ENCODE peak calls at places on chromosomes 7 and 10, in four cellular contexts. K, L, D and G are unnamed samples.

GRCh38 chr7:150322833-150323681 is at the start of the genes ACTR3C and LRRC61:
- DNase-seq in D (no peak), L (peak; percentile 74), K (peak; percentile 89), G (peak; percentile 79)

GRCh38 chr10:70481831-70482530 is 3.4 kb downstream of the PALD1 start:
- DNase-seq in L (no peak), D (no peak), K (no peak), G (no peak)

GRCh38 chr10:21964983-21965665 is 38.4 kb downstream of the DNAJC1 start:
- DNase-seq in D (no peak), L (no peak), K (no peak), G (no peak)

GRCh38 chr10:121053151-121053550 is 202.0 kb downstream of the WDR11 start:
- DNase-seq in L (no peak), K (no peak), D (no peak), G (no peak)

GRCh38 chr7:67738-68395 is 124.5 kb upstream of the FAM20C start:
- DNase-seq in K (no peak), D (no peak), L (no peak), G (no peak)

GRCh38 chr10:28283251-28283650 is 19.6 kb downstream of the MPP7 start:
- DNase-seq in K (no peak), D (no peak), L (no peak), G (no peak)

GRCh38 chr10:129477051-129477450 is 10.0 kb downstream of the MGMT start:
- DNase-seq in D (no peak), K (no peak), L (no peak), G (no peak)

GRCh38 chr7:133230591-133231194 is 22.2 kb upstream of the EXOC4 start:
- DNase-seq in D (no peak), K (peak; percentile 65), L (peak; percentile 36), G (peak; percentile 53)

GRCh38 chr10:94439275-94439861 is 37.0 kb downstream of the TBC1D12 start:
- DNase-seq in L (no peak), D (no peak), K (no peak), G (peak; percentile 19)

GRCh38 chr10:80197972-80198591 is 7.3 kb downstream of the ANXA11 start:
- DNase-seq in L (no peak), K (no peak), D (no peak), G (no peak)

GRCh38 chr7:152006336-152006735 is 19.1 kb upstream of the GALNT11 start:
- DNase-seq in D (no peak), K (no peak), L (no peak), G (no peak)

GRCh38 chr10:80259405-80259871 is 30.0 kb downstream of the MAT1A start:
- DNase-seq in K (peak; percentile 3), D (no peak), L (peak; percentile 61), G (no peak)

GRCh38 chr10:124534231-124534798 is 72.7 kb downstream of the LHPP start:
- DNase-seq in D (no peak), L (no peak), K (no peak), G (peak; percentile 71)

GRCh38 chr7:117157121-117157870 is 165.6 kb downstream of the WNT2 start:
- DNase-seq in D (no peak), K (peak; percentile 29), L (no peak), G (no peak)

GRCh38 chr7:92945840-92946239 is 109.5 kb upstream of the CDK6 start:
- DNase-seq in D (no peak), K (no peak), L (no peak), G (no peak)

GRCh38 chr7:27112361-27112760 is 9.9 kb upstream of the HOXA2 start:
- DNase-seq in D (no peak), K (no peak), L (no peak), G (no peak)

GRCh38 chr7:107118109-107118900 is 50.5 kb upstream of the HBP1 start:
- DNase-seq in L (no peak), D (no peak), K (no peak), G (no peak)

GRCh38 chr10:116811691-116812090 is 37.6 kb upstream of the ENO4 start:
- DNase-seq in L (no peak), D (no peak), K (no peak), G (no peak)

GRCh38 chr7:158317238-158318205 is 270.1 kb downstream of the PTPRN2 start:
- DNase-seq in L (no peak), D (no peak), K (no peak), G (no peak)

GRCh38 chr10:70714245-70714644 is 41.9 kb downstream of the ADAMTS14 start:
- DNase-seq in K (no peak), L (no peak), D (no peak), G (no peak)

GRCh38 chr7:48691788-48692187 is 232.6 kb upstream of the CDC14C start:
- DNase-seq in D (no peak), K (no peak), L (no peak), G (no peak)

GRCh38 chr10:76257816-76258215 is 826.4 kb downstream of the LRMDA start:
- DNase-seq in K (no peak), D (no peak), L (no peak), G (no peak)

GRCh38 chr7:20314216-20314615 is 16.5 kb upstream of the ITGB8 start:
- DNase-seq in D (no peak), L (no peak), K (no peak), G (no peak)

GRCh38 chr10:119769886-119770285 is 44.0 kb downstream of the INPP5F start:
- DNase-seq in L (no peak), K (no peak), D (no peak), G (no peak)

GRCh38 chr10:115566867-115567266 is 473.7 kb downstream of the ATRNL1 start:
- DNase-seq in L (peak; percentile 11), K (no peak), D (no peak), G (no peak)

GRCh38 chr10:14405076-14406065 is 74.6 kb upstream of the FRMD4A start:
- DNase-seq in L (no peak), K (no peak), D (no peak), G (no peak)

GRCh38 chr10:118213456-118213855 is 128.7 kb downstream of the FAM204A start:
- DNase-seq in K (no peak), D (no peak), L (no peak), G (no peak)

GRCh38 chr10:127736915-127737562 is at the start of gene FOXI2:
- DNase-seq in L (no peak), D (no peak), K (no peak), G (no peak)

GRCh38 chr7:132451161-132451560 is 125.1 kb downstream of the PLXNA4 start:
- DNase-seq in D (no peak), L (no peak), K (no peak), G (no peak)

GRCh38 chr10:49108656-49109055 is 6.7 kb downstream of the VSTM4 start:
- DNase-seq in K (no peak), D (no peak), L (no peak), G (no peak)

GRCh38 chr7:103735377-103735776 is 254.1 kb downstream of the RELN start:
- DNase-seq in D (no peak), L (peak; percentile 7), K (no peak), G (no peak)

GRCh38 chr7:120156476-120156875 is 116.5 kb upstream of the KCND2 start:
- DNase-seq in L (no peak), K (no peak), D (no peak), G (no peak)

DNA sequence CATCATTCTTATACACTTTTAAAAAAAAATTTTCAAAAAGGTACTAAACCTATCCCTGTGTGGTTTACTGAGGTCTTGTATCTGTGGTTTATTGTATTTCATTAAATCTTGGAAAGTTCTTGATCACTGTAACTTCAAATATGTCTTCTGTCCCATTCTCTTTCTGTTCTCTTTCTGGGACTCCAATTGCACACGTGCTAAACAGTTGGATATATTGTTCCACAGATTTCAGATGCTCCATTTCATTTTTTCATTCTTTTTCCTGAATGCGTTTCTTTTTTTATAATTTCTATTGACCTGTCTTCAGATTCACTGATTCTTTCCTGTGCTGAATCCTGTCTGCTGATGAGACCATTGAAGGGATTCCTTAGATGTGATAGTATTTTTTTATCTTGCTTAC is 4.6 kb upstream of the KLF6 start:
- DNase-seq in D (no peak), K (no peak), L (no peak), G (no peak)
- TF ChIP-seq FOXK2 in D (no peak), K (no peak), L (no peak), G (no peak)

GRCh38 chr10:32314588-32314987 is 32.4 kb downstream of the EPC1 start:
- DNase-seq in D (no peak), L (no peak), K (no peak), G (no peak)
- TF ChIP-seq FOXK2 in D (no peak), L (no peak), K (no peak), G (no peak)

GRCh38 chr10:45373783-45374450 is at the start of gene ALOX5:
- DNase-seq in K (peak; percentile 93), D (no peak), L (no peak), G (peak; percentile 53)

GRCh38 chr10:45375101-45375500 is 1.1 kb downstream of the ALOX5 start:
- DNase-seq in K (no peak), L (no peak), D (no peak), G (peak; percentile 3)

GRCh38 chr10:45373003-45373782 is 823 bp upstream of the ALOX5 start:
- DNase-seq in D (no peak), K (peak; percentile 42), L (no peak), G (peak; percentile 27)

GRCh38 chr10:45375716-45376231 is 1.8 kb downstream of the ALOX5 start:
- DNase-seq in K (no peak), L (no peak), D (no peak), G (no peak)

GRCh38 chr10:45374451-45375052 is 536 bp downstream of the ALOX5 start:
- DNase-seq in K (no peak), D (no peak), L (no peak), G (no peak)
- TF ChIP-seq FOXK2 in K (no peak), D (no peak), L (no peak), G (no peak)

DNA sequence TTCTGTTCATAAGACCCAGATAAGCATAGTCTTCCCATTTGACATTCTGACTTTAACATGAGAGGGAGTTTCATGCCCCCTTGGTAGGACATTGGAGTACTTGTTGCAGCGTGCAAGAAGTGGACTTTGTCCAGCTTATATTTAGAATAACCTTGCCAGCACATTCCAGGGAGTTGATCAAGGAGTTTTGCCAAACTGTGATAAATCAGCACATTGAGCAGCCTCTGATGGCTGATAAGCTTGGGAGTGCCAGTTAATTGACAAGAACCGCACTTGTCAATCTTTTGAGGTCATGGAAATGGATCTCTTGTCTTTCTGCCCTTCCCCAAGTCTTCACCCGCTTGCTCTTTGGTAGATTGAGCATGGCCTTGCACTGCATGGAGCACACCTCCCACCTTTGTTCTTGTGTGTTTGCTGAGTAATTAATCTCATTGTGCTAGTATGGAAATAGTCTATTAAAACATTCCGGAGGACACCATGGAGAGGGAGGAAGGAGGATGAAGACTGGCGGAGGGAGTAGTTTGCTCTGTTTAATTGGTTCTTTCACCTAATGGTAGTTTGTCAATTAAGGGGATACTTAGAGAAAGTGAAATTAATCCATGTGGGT is 668.5 kb upstream of the GALNT17 start:
- DNase-seq in D (no peak), L (no peak), K (no peak), G (no peak)
- TF ChIP-seq FOXK2 in D (no peak), L (no peak), K (no peak), G (no peak)

DNA sequence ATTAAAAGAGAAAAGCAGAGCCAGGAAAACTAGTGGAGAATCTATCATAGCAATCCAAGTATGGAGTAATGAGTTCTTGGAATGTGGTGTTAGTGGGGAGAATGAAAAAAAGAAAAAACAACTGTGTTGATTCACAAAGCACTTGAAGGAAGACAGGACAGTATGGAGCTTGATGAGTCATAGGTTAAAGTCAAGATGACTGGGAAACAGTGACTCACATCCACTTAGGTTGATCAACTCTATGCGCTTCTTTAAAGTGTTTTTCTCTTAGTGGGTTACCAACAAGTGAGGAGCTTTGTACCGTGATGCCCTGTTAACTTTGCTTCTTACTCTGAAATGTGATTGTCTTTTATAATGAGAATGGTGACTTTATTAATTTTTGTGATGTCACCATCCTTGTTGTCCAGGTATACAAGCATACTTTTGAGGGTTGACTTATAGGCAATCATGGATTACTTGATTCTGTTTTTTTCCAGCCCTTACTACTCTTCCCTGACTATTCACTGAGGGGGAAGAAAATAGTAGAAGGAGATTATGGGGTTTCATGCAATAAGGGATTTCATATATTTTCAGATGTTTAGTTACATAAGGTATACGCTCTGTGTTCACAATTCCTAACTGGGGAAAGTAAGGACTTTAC is 32.1 kb upstream of the MDFIC start:
- DNase-seq in L (peak; percentile 1), D (no peak), K (no peak), G (peak; percentile 9)
- TF ChIP-seq FOXK2 in L (no peak), D (no peak), K (no peak), G (no peak)